ENCODE peak calls at places on chromosome 16, in four cellular contexts. H is SK-N-SH, T is H1, D is K562. I is an unnamed sample. For H3K9me3, the result is how much of the 10 kb centered on the place peaks cover.

GRCh38 chr16:87119168-87119567 is 198.0 kb downstream of the C16orf95 start:
- DNase-seq in H (no peak), T (no peak), D (no peak), I (no peak)

GRCh38 chr16:58366247-58367031 is 25.8 kb upstream of the GINS3 start:
- DNase-seq in H (no peak), T (no peak), D (peak), I (peak)

GRCh38 chr16:81366316-81366932 is 51.7 kb downstream of the GAN start:
- DNase-seq in H (peak), T (no peak), D (peak), I (peak)

GRCh38 chr16:30417447-30418349 is 10.3 kb downstream of the ZNF771 start:
- DNase-seq in H (peak), T (peak), D (no peak), I (peak)

GRCh38 chr16:81692571-81692970 is 86.5 kb upstream of the PLCG2 start:
- DNase-seq in H (no peak), T (no peak), D (no peak), I (no peak)

GRCh38 chr16:22878955-22879354 is 65.0 kb downstream of the HS3ST2 start:
- DNase-seq in H (peak), T (no peak), D (no peak), I (no peak)

GRCh38 chr16:57579361-57579665 is 36.9 kb downstream of the ADGRG5 start:
- DNase-seq in H (no peak), T (no peak), D (no peak), I (no peak)

GRCh38 chr16:72910371-72910770 is 137.6 kb downstream of the ZFHX3 start:
- DNase-seq in H (no peak), T (no peak), D (no peak), I (no peak)

GRCh38 chr16:87626905-87627304 is 24.6 kb downstream of the JPH3 start:
- DNase-seq in H (no peak), T (no peak), D (no peak), I (no peak)

GRCh38 chr16:50692999-50693781 is at the start of gene NOD2:
- DNase-seq in H (peak), T (no peak), D (no peak), I (peak)

GRCh38 chr16:59859606-59860402 is 1125.7 kb upstream of the GOT2 start:
- DNase-seq in H (no peak), T (no peak), D (no peak), I (no peak)

GRCh38 chr16:3281222-3281621 is 2.1 kb upstream of the ZNF263 start:
- DNase-seq in H (no peak), T (no peak), D (no peak), I (no peak)

GRCh38 chr16:3282103-3282746 is 1.1 kb upstream of the ZNF263 start:
- DNase-seq in H (peak), T (no peak), D (no peak), I (peak)

GRCh38 chr16:3285131-3285530 is 1.8 kb downstream of the ZNF263 start:
- DNase-seq in H (no peak), T (no peak), D (no peak), I (no peak)

GRCh38 chr16:3283525-3284447 is 495 bp downstream of the ZNF263 start:
- DNase-seq in H (no peak), T (no peak), D (peak), I (no peak)

GRCh38 chr16:3282747-3283524 is at the start of gene ZNF263:
- DNase-seq in H (peak), T (peak), D (peak), I (peak)
- TF ChIP-seq EP300 in H (no peak), T (no peak), D (no peak), I (no peak)

GRCh38 chr16:35639233-35640205 is 2180.1 kb downstream of the TP53TG3F start:
- DNase-seq in H (no peak), T (no peak), D (no peak), I (no peak)
- H3K9me3 ChIP-seq in H (under half), T (half or more), D (under half), I (under half)

DNA sequence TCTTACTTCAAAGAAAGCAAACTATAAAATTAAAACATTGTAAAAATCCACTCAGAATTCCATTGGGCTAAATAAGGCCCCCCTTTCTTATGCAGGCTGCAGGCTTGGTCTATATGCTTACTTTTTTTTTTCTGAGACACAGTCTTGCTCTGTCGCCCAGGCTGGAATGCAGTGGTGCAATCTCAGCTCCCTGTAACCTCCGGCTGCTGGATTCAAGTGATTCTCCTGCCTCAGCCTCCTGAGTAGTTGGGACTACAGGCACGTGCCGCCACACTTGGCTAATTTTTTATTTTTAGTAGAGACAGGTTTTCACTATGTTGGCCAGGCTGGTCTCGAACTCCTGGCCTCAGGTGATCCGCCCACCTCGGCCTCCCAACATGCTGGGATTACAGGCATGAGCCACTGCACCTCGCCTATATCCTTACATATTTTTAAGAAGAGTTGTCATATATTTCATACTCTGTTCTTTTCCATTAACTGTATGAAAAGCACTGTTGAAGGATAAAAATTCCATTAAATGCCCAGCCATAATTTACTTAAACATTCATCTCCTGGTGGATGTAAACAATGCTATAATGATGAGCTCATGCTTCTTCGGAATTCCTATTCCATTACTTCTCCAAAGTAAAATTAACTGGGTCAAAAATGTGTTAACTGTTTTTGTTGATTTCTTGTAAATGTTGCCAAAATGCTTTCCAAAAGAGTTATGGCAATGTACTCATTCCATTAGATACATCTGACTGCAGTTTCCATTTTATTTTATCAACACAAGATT is 17.8 kb downstream of the SNN start:
- DNase-seq in H (no peak), T (no peak), D (no peak), I (no peak)
- TF ChIP-seq MAX in H (no peak), T (no peak), D (no peak), I (no peak)

GRCh38 chr16:14057878-14058382 is 13.2 kb upstream of the MRTFB start:
- DNase-seq in H (no peak), T (no peak), D (no peak), I (no peak)
- TF ChIP-seq EP300 in H (no peak), T (no peak), D (no peak), I (no peak)

GRCh38 chr16:84579936-84580335 is 37.9 kb downstream of the COTL1 start:
- DNase-seq in H (no peak), T (no peak), D (no peak), I (no peak)
- H3K9me3 ChIP-seq in H (under half), T (under half), D (under half), I (under half)

I was measured in A549.